ENCODE peak calls at places on chromosomes 3 and 15, in four cellular contexts. D, B, Y and L are unnamed samples.

GRCh38 chr3:39192490-39193092 is at the start of gene XIRP1:
- DNase-seq in Y (no peak), D (no peak), B (no peak), L (no peak)

GRCh38 chr3:42247576-42248027 is 18.4 kb downstream of the CCK start:
- DNase-seq in Y (no peak), B (no peak), D (peak), L (no peak)

GRCh38 chr3:65833761-65834505 is 204.8 kb downstream of the MAGI1 start:
- DNase-seq in B (no peak), Y (no peak), D (no peak), L (no peak)

GRCh38 chr3:138132239-138132638 is at the start of gene A4GNT:
- DNase-seq in B (no peak), Y (no peak), D (no peak), L (no peak)

GRCh38 chr3:127226946-127227842 is 34.3 kb downstream of the PRR23E start:
- DNase-seq in D (peak), B (no peak), Y (no peak), L (peak)

GRCh38 chr15:38073278-38073930 is 139.0 kb downstream of the TMCO5A start:
- DNase-seq in Y (no peak), B (no peak), D (peak), L (no peak)

GRCh38 chr3:72487078-72487765 is 361.0 kb downstream of the SHQ1 start:
- DNase-seq in D (peak), Y (no peak), B (no peak), L (peak)

GRCh38 chr3:25884981-25885380 is 95.1 kb downstream of the OXSM start:
- DNase-seq in Y (no peak), B (no peak), D (no peak), L (no peak)

GRCh38 chr3:124780767-124781485 is 50.7 kb downstream of the UMPS start:
- DNase-seq in D (no peak), B (no peak), Y (no peak), L (no peak)

GRCh38 chr3:190027116-190027515 is 93.6 kb downstream of the P3H2 start:
- DNase-seq in Y (no peak), B (no peak), D (no peak), L (no peak)

GRCh38 chr3:62553811-62554210 is 180.5 kb upstream of the FEZF2 start:
- DNase-seq in B (no peak), Y (no peak), D (no peak), L (no peak)

GRCh38 chr3:101861212-101861977 is 12.1 kb downstream of the NFKBIZ start:
- DNase-seq in D (no peak), B (no peak), Y (no peak), L (no peak)

GRCh38 chr15:23447107-23447500 is at the start of gene GOLGA6L2:
- DNase-seq in Y (no peak), D (no peak), B (no peak), L (no peak)

GRCh38 chr3:126107960-126108688 is 24.2 kb upstream of the SLC41A3 start:
- DNase-seq in B (no peak), D (no peak), Y (no peak), L (no peak)

GRCh38 chr3:33915796-33916589 is 117.6 kb downstream of the PDCD6IP start:
- DNase-seq in B (no peak), Y (peak), D (peak), L (no peak)

GRCh38 chr15:64282701-64283100 is 73.3 kb downstream of the CSNK1G1 start:
- DNase-seq in Y (no peak), D (no peak), B (no peak), L (no peak)

GRCh38 chr3:107740992-107741896 is 218.5 kb downstream of the BBX start:
- DNase-seq in D (peak), B (no peak), Y (no peak), L (no peak)

GRCh38 chr15:90002428-90002844 is 1.3 kb downstream of the ZNF710 start:
- DNase-seq in B (no peak), Y (no peak), D (no peak), L (peak)

GRCh38 chr3:9600597-9600996 is 47.0 kb upstream of the LHFPL4 start:
- DNase-seq in B (no peak), D (no peak), Y (no peak), L (no peak)

GRCh38 chr3:114404590-114404989 is 110.8 kb downstream of the TIGIT start:
- DNase-seq in D (no peak), B (no peak), Y (no peak), L (no peak)

GRCh38 chr3:184525337-184526157 is 36.0 kb upstream of the EPHB3 start:
- DNase-seq in D (no peak), Y (no peak), B (no peak), L (no peak)

GRCh38 chr3:135000465-135000864 is 205.4 kb downstream of the EPHB1 start:
- DNase-seq in D (no peak), B (no peak), Y (no peak), L (no peak)

GRCh38 chr3:111691293-111691909 is 96.3 kb upstream of the ZBED2 start:
- DNase-seq in B (no peak), D (peak), Y (no peak), L (no peak)
- TF ChIP-seq TAF1 in B (no peak), D (no peak), Y (no peak), L (no peak)

DNA sequence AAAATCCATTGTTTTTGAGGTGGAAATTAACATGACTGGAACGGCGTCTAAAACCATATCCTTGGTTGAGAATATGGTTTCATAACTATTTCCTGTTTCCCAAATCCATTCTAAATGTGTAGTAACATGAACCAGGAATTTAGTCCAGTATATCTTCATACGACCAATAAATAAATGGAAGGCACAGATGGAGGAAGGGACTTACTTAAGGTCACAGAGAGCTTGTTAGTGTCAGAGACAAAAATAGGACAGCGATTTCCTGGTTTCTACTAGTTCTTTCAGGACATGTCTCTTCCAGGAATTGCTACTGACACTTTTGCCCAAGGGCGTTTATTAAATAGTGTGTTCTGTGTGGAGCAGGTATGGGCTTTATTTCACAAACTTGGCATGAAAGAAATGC is 41.2 kb downstream of the HES1 start:
- DNase-seq in D (no peak), Y (no peak), B (no peak), L (no peak)
- TF ChIP-seq TAF1 in D (no peak), Y (no peak), B (no peak), L (no peak)

DNA sequence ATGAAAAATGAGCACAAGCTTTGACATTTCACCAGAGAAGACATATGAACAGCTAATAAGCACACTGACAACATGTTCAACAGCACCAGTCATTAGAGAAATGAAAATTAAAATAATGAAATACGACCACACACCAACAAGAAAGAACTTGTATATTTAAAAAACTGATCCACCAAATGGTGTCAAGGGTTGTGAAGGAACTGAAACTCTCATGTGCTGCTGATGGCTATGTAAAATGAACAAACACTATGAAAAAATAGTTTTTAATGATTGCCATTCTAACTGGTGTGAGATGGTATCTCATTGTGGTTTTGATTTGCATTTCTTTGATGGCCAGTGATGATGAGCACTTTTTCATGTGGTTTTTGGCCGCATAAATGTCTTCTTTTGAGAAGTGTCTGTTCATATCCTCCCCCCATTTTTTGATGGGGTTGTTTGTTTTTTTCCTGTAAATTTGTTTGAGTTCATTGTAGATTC is 193.8 kb downstream of the SCAPER start:
- DNase-seq in D (no peak), Y (no peak), B (peak), L (no peak)
- TF ChIP-seq TAF1 in D (no peak), Y (no peak), B (no peak), L (no peak)

GRCh38 chr3:181709537-181710279 is 2.0 kb upstream of the SOX2 start:
- DNase-seq in D (peak), B (no peak), Y (no peak), L (no peak)

GRCh38 chr3:181711325-181712135 is at the start of gene SOX2:
- DNase-seq in Y (peak), B (no peak), D (peak), L (no peak)

GRCh38 chr3:181712190-181712504 is 422 bp downstream of the SOX2 start:
- DNase-seq in B (no peak), Y (no peak), D (no peak), L (no peak)

GRCh38 chr3:181712505-181713299 is 977 bp downstream of the SOX2 start:
- DNase-seq in B (no peak), Y (no peak), D (no peak), L (no peak)

DNA sequence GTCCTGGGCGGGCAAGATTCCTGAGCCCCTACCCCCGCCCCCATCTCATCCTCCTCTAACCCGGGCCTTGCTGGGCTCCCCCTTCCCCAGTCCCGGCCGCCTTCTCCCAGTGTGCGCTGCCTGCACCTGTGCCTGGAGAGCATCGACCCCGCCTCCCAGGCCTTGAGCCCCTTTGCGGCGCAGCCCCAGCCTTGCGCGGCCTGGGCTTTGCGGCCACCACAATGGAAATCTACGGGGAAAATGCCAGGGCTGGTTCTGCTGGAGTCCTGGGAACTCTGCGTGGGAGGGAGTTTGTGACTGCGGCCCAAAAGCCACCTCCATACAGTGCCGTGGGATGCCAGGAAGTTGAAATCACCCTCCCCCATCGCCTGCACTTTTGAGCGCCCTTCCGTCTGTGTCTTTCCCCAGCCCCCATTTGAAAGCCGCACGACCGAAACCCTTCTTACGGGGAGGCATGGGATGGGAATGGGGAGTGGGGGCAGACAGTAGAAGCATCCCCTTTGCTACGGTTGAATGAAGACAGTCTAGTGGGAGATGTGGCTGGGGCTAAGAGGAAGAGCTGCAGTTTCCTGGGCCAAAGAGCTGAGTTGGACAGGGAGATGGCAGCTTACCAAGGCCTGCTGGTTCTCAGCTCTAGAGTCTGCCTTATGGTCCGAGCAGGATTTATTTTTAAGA is 1.0 kb upstream of the SOX2 start:
- DNase-seq in D (no peak), B (no peak), Y (no peak), L (no peak)
- TF ChIP-seq TAF1 in D (no peak), B (no peak), Y (no peak), L (no peak)

DNA sequence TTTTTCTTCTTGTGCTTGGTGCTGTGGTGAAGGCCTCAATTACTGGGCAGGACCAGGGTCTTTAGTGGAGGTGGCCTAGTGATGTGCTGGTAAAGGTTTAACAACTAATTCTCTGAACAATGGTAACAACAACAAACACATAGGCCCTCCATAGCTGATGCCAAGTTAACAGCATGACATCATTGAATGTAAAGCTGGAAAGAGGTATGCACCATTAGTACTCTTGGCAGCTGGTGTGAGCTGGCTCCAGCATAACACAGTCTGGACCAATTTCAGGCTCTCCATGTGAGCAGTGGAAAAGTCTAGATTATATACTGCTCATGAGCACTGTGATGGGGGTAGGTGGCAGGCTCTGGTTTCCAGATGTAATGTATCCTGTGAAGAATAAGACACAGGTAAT is 61.8 kb downstream of the SLC7A14 start:
- DNase-seq in D (no peak), B (no peak), Y (no peak), L (no peak)
- TF ChIP-seq TAF1 in D (no peak), B (no peak), Y (no peak), L (no peak)